ENCODE peak calls at places on chromosomes 4 and X, in six cellular contexts. T is left cardiac atrium; L is SK-N-DZ; H is effector CD4-positive, alpha-beta T cell; D is psoas muscle; C is neural crest cell. Y is an unnamed sample.

GRCh38 chrX:34849371-34849770 is 93.2 kb upstream of the FAM47B start:
- DNase-seq in L (no peak), D (no peak), T (no peak), H (no peak), C (no peak), Y (peak)

GRCh38 chrX:69388526-69388925 is 115.6 kb upstream of the NALF2 start:
- DNase-seq in D (peak), H (no peak), C (no peak), L (no peak), T (no peak), Y (no peak)

GRCh38 chr4:19983072-19983471 is 268.6 kb upstream of the SLIT2 start:
- DNase-seq in H (no peak), C (no peak), D (no peak), T (no peak), L (no peak), Y (peak)

GRCh38 chr4:189804884-189805283 is 135.8 kb upstream of the FRG1 start:
- DNase-seq in T (peak), H (no peak), C (no peak), L (no peak), D (no peak), Y (no peak)

GRCh38 chr4:26962720-26963119 is 102.1 kb downstream of the STIM2 start:
- DNase-seq in D (no peak), C (no peak), L (no peak), T (no peak), H (no peak), Y (no peak)

GRCh38 chrX:71618303-71618721 is at the start of gene CXCR3:
- DNase-seq in D (no peak), T (no peak), C (no peak), H (peak), L (no peak), Y (no peak)

GRCh38 chrX:9539611-9540387 is 74.9 kb downstream of the TBL1X start:
- DNase-seq in D (no peak), H (no peak), C (no peak), T (no peak), L (no peak), Y (no peak)

GRCh38 chrX:6849711-6850415 is 297.6 kb upstream of the STS start:
- DNase-seq in L (no peak), T (no peak), C (no peak), H (no peak), D (no peak), Y (peak)

GRCh38 chr4:47533689-47534347 is 48.7 kb downstream of the ATP10D start:
- DNase-seq in C (no peak), L (no peak), H (no peak), D (no peak), T (no peak), Y (no peak)

GRCh38 chr4:111854494-111855087 is 290.7 kb upstream of the FAM241A start:
- DNase-seq in H (no peak), L (peak), C (peak), D (no peak), T (no peak), Y (peak)

GRCh38 chr4:84964995-84965557 is 1.4 kb downstream of the WDFY3 start:
- DNase-seq in L (no peak), H (no peak), T (no peak), D (no peak), C (no peak), Y (no peak)

GRCh38 chrX:119482497-119483480 is 14.5 kb downstream of the SLC25A5 start:
- DNase-seq in C (peak), H (peak), L (peak), T (peak), D (peak), Y (peak)

GRCh38 chrX:138128025-138128671 is 562.2 kb downstream of the ZIC3 start:
- DNase-seq in T (no peak), H (no peak), C (peak), L (peak), D (no peak), Y (peak)

GRCh38 chr4:121551271-121551670 is 145.5 kb downstream of the ANXA5 start:
- DNase-seq in T (no peak), L (no peak), H (no peak), C (no peak), D (no peak), Y (peak)

GRCh38 chrX:123797543-123798447 is 62.1 kb upstream of the XIAP start:
- DNase-seq in C (no peak), D (no peak), L (no peak), H (no peak), T (no peak), Y (peak)

GRCh38 chr4:81457345-81457744 is 14.4 kb downstream of the RASGEF1B start:
- DNase-seq in D (no peak), T (no peak), H (no peak), C (no peak), L (no peak), Y (no peak)

GRCh38 chr4:182495986-182496385 is 252.8 kb downstream of the TENM3 start:
- DNase-seq in C (no peak), L (no peak), H (no peak), T (no peak), D (no peak), Y (no peak)

GRCh38 chr4:77167866-77168265 is 10.9 kb downstream of the CCNG2 start:
- DNase-seq in T (no peak), H (no peak), D (no peak), C (no peak), L (no peak), Y (no peak)

GRCh38 chr4:153684182-153685073 is at the start of gene TLR2:
- DNase-seq in T (peak), D (peak), C (peak), H (peak), L (peak), Y (no peak)

GRCh38 chr4:80321776-80322175 is 13.8 kb upstream of the CFAP299 start:
- DNase-seq in D (no peak), T (no peak), H (no peak), L (no peak), C (no peak), Y (no peak)

GRCh38 chr4:114613579-114613978 is 15.0 kb downstream of the UGT8 start:
- DNase-seq in H (no peak), C (no peak), T (no peak), L (no peak), D (no peak), Y (no peak)

GRCh38 chrX:97863261-97863660 is 979.6 kb downstream of the RPA4 start:
- DNase-seq in D (no peak), H (no peak), L (no peak), C (no peak), T (no peak), Y (no peak)

GRCh38 chr4:96170198-96170597 is 330.3 kb downstream of the PDHA2 start:
- DNase-seq in L (no peak), H (no peak), C (no peak), T (no peak), D (no peak), Y (no peak)

GRCh38 chrX:113929004-113929403 is 654.9 kb upstream of the HTR2C start:
- DNase-seq in T (no peak), D (no peak), H (no peak), L (peak), C (peak), Y (no peak)

GRCh38 chr4:80035336-80035735 is 37.7 kb downstream of the ANTXR2 start:
- DNase-seq in C (no peak), D (no peak), H (no peak), T (no peak), L (no peak), Y (no peak)

GRCh38 chr4:176789955-176790354 is 2.8 kb downstream of the VEGFC start:
- DNase-seq in C (no peak), D (no peak), L (peak), T (no peak), H (no peak), Y (peak)

GRCh38 chr4:76687730-76688441 is 210.1 kb downstream of the SOWAHB start:
- DNase-seq in H (no peak), L (peak), D (no peak), C (no peak), T (no peak), Y (no peak)

GRCh38 chr4:82833696-82834313 is 35.2 kb upstream of the SCD5 start:
- DNase-seq in T (no peak), C (no peak), L (no peak), D (no peak), H (no peak), Y (peak)

GRCh38 chr4:36235306-36235705 is 9.0 kb downstream of the ARAP2 start:
- DNase-seq in L (no peak), C (no peak), T (no peak), H (no peak), D (no peak), Y (no peak)

GRCh38 chr4:94516067-94516466 is 64.3 kb downstream of the PDLIM5 start:
- DNase-seq in D (no peak), C (no peak), L (no peak), H (no peak), T (no peak), Y (peak)

GRCh38 chr4:15327311-15328298 is 100.2 kb upstream of the C1QTNF7 start:
- DNase-seq in T (no peak), H (no peak), C (no peak), L (no peak), D (no peak), Y (peak)

GRCh38 chr4:96228463-96228862 is 388.6 kb downstream of the PDHA2 start:
- DNase-seq in L (no peak), D (no peak), T (no peak), C (no peak), H (no peak), Y (no peak)

GRCh38 chrX:19646298-19646697 is 131.0 kb upstream of the MAP3K15 start:
- DNase-seq in D (no peak), H (no peak), C (no peak), L (no peak), T (no peak), Y (no peak)

GRCh38 chr4:174214102-174214878 is 69.2 kb downstream of the FBXO8 start:
- DNase-seq in L (no peak), C (no peak), H (no peak), T (peak), D (no peak), Y (no peak)

Y was measured in EL.